ENCODE peak calls at places on chromosomes 6 and 20, in four cellular contexts. J, M, Z and R are unnamed samples.

GRCh38 chr6:142867355-142867801 is 77.6 kb downstream of the HIVEP2 start:
- DNase-seq in J (no peak), M (no peak), Z (no peak), R (no peak)

GRCh38 chr6:46325561-46326525 is 155.1 kb upstream of the ENPP5 start:
- DNase-seq in J (peak), M (no peak), Z (peak), R (peak)

GRCh38 chr6:15073344-15073789 is 172.5 kb upstream of the JARID2 start:
- DNase-seq in J (no peak), M (no peak), Z (no peak), R (no peak)

GRCh38 chr20:17936791-17937687 is 31.6 kb downstream of the SNX5 start:
- DNase-seq in J (no peak), M (peak), Z (no peak), R (peak)

GRCh38 chr6:11356404-11357155 is 124.1 kb upstream of the NEDD9 start:
- DNase-seq in J (no peak), M (no peak), Z (no peak), R (no peak)

GRCh38 chr6:169101981-169102380 is 151.7 kb downstream of the THBS2 start:
- DNase-seq in J (no peak), M (no peak), Z (no peak), R (no peak)

GRCh38 chr6:6221829-6222535 is 98.5 kb downstream of the F13A1 start:
- DNase-seq in J (no peak), M (no peak), Z (no peak), R (no peak)

GRCh38 chr6:29776684-29777083 is 50.9 kb upstream of the HLA-G start:
- DNase-seq in J (no peak), M (no peak), Z (no peak), R (no peak)

GRCh38 chr6:122778334-122778733 is 1.2 kb upstream of the FABP7 start:
- DNase-seq in J (no peak), M (no peak), Z (no peak), R (no peak)

GRCh38 chr6:114064862-114065261 is 93.9 kb upstream of the HDAC2 start:
- DNase-seq in J (no peak), M (no peak), Z (no peak), R (no peak)

GRCh38 chr6:6972456-6972855 is 135.3 kb upstream of the RREB1 start:
- DNase-seq in J (no peak), M (no peak), Z (no peak), R (no peak)

GRCh38 chr6:96836579-96837137 is 619 bp downstream of the GPR63 start:
- DNase-seq in J (no peak), M (no peak), Z (no peak), R (no peak)

GRCh38 chr20:59810376-59811187 is 122.9 kb downstream of the SYCP2 start:
- DNase-seq in J (no peak), M (no peak), Z (no peak), R (no peak)

GRCh38 chr20:32325706-32326506 is 32.2 kb upstream of the ASXL1 start:
- DNase-seq in J (no peak), M (no peak), Z (no peak), R (no peak)

GRCh38 chr6:105850636-105851035 is 235.5 kb upstream of the PRDM1 start:
- DNase-seq in J (no peak), M (no peak), Z (no peak), R (no peak)

GRCh38 chr6:80789912-80790635 is 683.6 kb downstream of the BCKDHB start:
- DNase-seq in J (no peak), M (no peak), Z (no peak), R (no peak)

GRCh38 chr20:5181955-5182354 is 55.1 kb downstream of the CDS2 start:
- DNase-seq in J (no peak), M (peak), Z (no peak), R (no peak)

GRCh38 chr20:39706089-39706721 is 744.1 kb downstream of the DHX35 start:
- DNase-seq in J (no peak), M (no peak), Z (no peak), R (no peak)

GRCh38 chr20:58889334-58890072 is 37.0 kb downstream of the GNAS start:
- DNase-seq in J (no peak), M (no peak), Z (no peak), R (no peak)